ENCODE peak calls at places on chromosome X, in six cellular contexts. A, S, F, U, E and Y are unnamed samples.

GRCh38 chrX:96432647-96433046 is 252.0 kb upstream of the DIAPH2 start:
- DNase-seq in A (no peak), S (no peak), F (no peak), U (no peak), E (no peak), Y (no peak)

GRCh38 chrX:124699876-124700275 is 353.5 kb downstream of the SH2D1A start:
- DNase-seq in A (no peak), S (no peak), F (no peak), U (no peak), E (no peak), Y (no peak)

GRCh38 chrX:56319165-56319564 is 87.0 kb downstream of the KLF8 start:
- DNase-seq in A (no peak), S (no peak), F (no peak), U (no peak), E (no peak), Y (no peak)

GRCh38 chrX:19791562-19791961 is 95.8 kb downstream of the SH3KBP1 start:
- DNase-seq in A (no peak), S (no peak), F (no peak), U (no peak), E (no peak), Y (no peak)

GRCh38 chrX:39725928-39726619 is 371.7 kb downstream of the BCOR start:
- DNase-seq in A (no peak), S (no peak), F (no peak), U (no peak), E (no peak), Y (no peak)

GRCh38 chrX:131626681-131627296 is 82.9 kb downstream of the OR13H1 start:
- DNase-seq in A (peak; percentile 1), S (no peak), F (no peak), U (no peak), E (peak; percentile 6), Y (no peak)

GRCh38 chrX:65534450-65535292 is at the start of gene LAS1L:
- DNase-seq in A (peak; percentile 90), S (peak; percentile 91), F (peak; percentile 88), U (peak; percentile 89), E (peak; percentile 95), Y (peak; percentile 92)

GRCh38 chrX:30060718-30061117 is 154.6 kb upstream of the MAGEB2 start:
- DNase-seq in A (peak; percentile 6), S (no peak), F (no peak), U (no peak), E (no peak), Y (peak; percentile 5)

GRCh38 chrX:39888730-39889129 is 209.0 kb downstream of the BCOR start:
- DNase-seq in A (no peak), S (no peak), F (no peak), U (no peak), E (no peak), Y (no peak)

GRCh38 chrX:111837226-111837625 is 38.8 kb upstream of the TRPC5OS start:
- DNase-seq in A (no peak), S (no peak), F (no peak), U (no peak), E (no peak), Y (no peak)

GRCh38 chrX:46044486-46044885 is 500.7 kb downstream of the ZNF674 start:
- DNase-seq in A (no peak), S (no peak), F (no peak), U (no peak), E (no peak), Y (no peak)

GRCh38 chrX:13689519-13690211 is 737 bp downstream of the RAB9A start:
- DNase-seq in A (no peak), S (no peak), F (no peak), U (no peak), E (peak; percentile 42), Y (no peak)

GRCh38 chrX:71227370-71228062 is 4.5 kb downstream of the GJB1 start:
- DNase-seq in A (no peak), S (no peak), F (no peak), U (peak; percentile 76), E (peak; percentile 23), Y (no peak)

GRCh38 chrX:19602866-19603620 is 87.7 kb upstream of the MAP3K15 start:
- DNase-seq in A (peak; percentile 39), S (no peak), F (no peak), U (no peak), E (peak; percentile 37), Y (no peak)

GRCh38 chrX:29397506-29397905 is 810.3 kb downstream of the IL1RAPL1 start:
- DNase-seq in A (no peak), S (no peak), F (no peak), U (no peak), E (no peak), Y (no peak)

GRCh38 chrX:16882188-16882587 is 12.0 kb upstream of the RBBP7 start:
- DNase-seq in A (no peak), S (no peak), F (no peak), U (no peak), E (peak; percentile 37), Y (no peak)

GRCh38 chrX:53223068-53223693 is 1.8 kb downstream of the KDM5C start:
- DNase-seq in A (no peak), S (no peak), F (no peak), U (no peak), E (peak; percentile 30), Y (no peak)

GRCh38 chrX:49838374-49838773 is 9.3 kb downstream of the PAGE4 start:
- DNase-seq in A (peak; percentile 16), S (no peak), F (no peak), U (peak; percentile 37), E (peak; percentile 35), Y (peak; percentile 16)

GRCh38 chrX:107856289-107856688 is 30.6 kb downstream of the MID2 start:
- DNase-seq in A (no peak), S (no peak), F (no peak), U (no peak), E (no peak), Y (no peak)

GRCh38 chrX:123962006-123962485 is 540 bp downstream of the STAG2 start:
- DNase-seq in A (peak; percentile 24), S (no peak), F (no peak), U (no peak), E (peak; percentile 76), Y (no peak)

GRCh38 chrX:74349387-74349786 is 45.4 kb downstream of the ZCCHC13 start:
- DNase-seq in A (peak; percentile 6), S (no peak), F (no peak), U (peak; percentile 3), E (no peak), Y (no peak)

GRCh38 chrX:110317079-110317819 is 636 bp downstream of the AMMECR1 start:
- DNase-seq in A (no peak), S (no peak), F (no peak), U (no peak), E (peak; percentile 41), Y (no peak)

GRCh38 chrX:22748093-22748999 is 251.4 kb upstream of the DDX53 start:
- DNase-seq in A (peak; percentile 19), S (no peak), F (peak; percentile 9), U (peak; percentile 13), E (peak; percentile 32), Y (peak; percentile 9)

GRCh38 chrX:132858018-132858417 is 100.4 kb downstream of the HS6ST2 start:
- DNase-seq in A (no peak), S (no peak), F (no peak), U (no peak), E (no peak), Y (no peak)

GRCh38 chrX:40173662-40174593 is 76.2 kb upstream of the BCOR start:
- DNase-seq in A (peak; percentile 72), S (no peak), F (no peak), U (peak; percentile 76), E (peak; percentile 55), Y (no peak)

GRCh38 chrX:130851569-130851968 is 51.4 kb downstream of the ENOX2 start:
- DNase-seq in A (no peak), S (no peak), F (no peak), U (no peak), E (no peak), Y (no peak)

GRCh38 chrX:136778914-136779313 is 1.8 kb downstream of the ARHGEF6 start:
- DNase-seq in A (no peak), S (no peak), F (no peak), U (no peak), E (no peak), Y (no peak)

GRCh38 chrX:136779346-136779781 is 1.4 kb downstream of the ARHGEF6 start:
- DNase-seq in A (no peak), S (peak; percentile 32), F (no peak), U (no peak), E (no peak), Y (no peak)

GRCh38 chrX:136781180-136781797 is 557 bp upstream of the ARHGEF6 start:
- DNase-seq in A (no peak), S (no peak), F (no peak), U (no peak), E (no peak), Y (no peak)

GRCh38 chrX:136780241-136780640 is 491 bp downstream of the ARHGEF6 start:
- DNase-seq in A (no peak), S (no peak), F (no peak), U (no peak), E (no peak), Y (no peak)

GRCh38 chrX:136780738-136781137 is at the start of gene ARHGEF6:
- DNase-seq in A (no peak), S (no peak), F (no peak), U (no peak), E (peak; percentile 27), Y (no peak)
- H3K9ac ChIP-seq in A (no peak within 1 kb of the TSS), S (peak within 1 kb of the TSS; percentile 16), F (no peak within 1 kb of the TSS), U (no peak within 1 kb of the TSS), E (no peak within 1 kb of the TSS), Y (no peak within 1 kb of the TSS)

GRCh38 chrX:77961063-77961462 is 8.4 kb downstream of the PGAM4 start:
- DNase-seq in A (no peak), S (no peak), F (no peak), U (no peak), E (no peak), Y (no peak)
- TF ChIP-seq ZNF274 in A (no peak), S (no peak), F (no peak), U (no peak), E (no peak), Y (no peak)

DNA sequence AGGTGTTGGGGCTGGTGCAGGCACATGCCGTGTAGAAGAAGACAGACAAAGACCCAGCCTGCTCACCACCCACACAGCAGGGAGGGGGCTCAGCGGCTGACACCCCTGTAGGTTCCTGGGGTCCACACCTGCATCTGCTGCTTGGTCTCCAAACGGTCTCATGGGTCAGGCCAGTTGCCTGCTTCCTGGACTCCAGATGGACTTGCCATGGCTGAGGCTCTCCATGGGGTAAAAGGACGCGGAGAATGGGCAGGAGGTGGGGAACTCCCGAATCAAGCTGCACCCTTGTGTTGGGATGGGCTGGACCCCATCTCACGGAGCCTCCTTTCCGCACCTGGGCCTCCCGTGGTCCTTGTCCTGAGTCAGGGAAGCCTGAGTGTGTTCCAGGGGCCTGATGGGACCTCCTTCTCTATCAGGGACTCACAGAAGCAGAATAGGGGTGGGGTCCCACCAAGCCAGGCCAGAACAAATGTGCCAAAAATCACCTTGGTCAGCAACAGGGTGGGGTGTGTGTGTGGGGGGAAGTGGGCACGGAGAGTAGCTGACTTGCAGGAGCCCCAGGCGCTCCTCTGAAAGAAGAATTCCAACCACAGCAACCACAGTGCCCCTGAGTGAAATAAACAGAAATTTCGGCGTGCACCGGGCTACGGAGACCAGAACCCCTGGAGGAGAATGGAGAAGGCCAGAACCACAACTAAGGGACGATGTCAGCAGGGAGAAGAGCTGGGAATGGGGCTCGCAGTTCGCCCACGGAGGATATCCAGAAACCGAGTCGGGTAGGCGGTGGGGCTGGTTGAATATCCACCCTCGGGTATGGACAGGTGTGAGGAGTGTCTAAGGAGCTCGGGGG is 11.8 kb upstream of the ASMTL start:
- DNase-seq in A (no peak), S (no peak), F (no peak), U (no peak), E (no peak), Y (no peak)
- H3K9ac ChIP-seq in A (no peak overlapping the region), S (no peak overlapping the region), F (no peak overlapping the region), U (no peak overlapping the region), E (no peak overlapping the region), Y (no peak overlapping the region)

GRCh38 chrX:776061-776460 is 145.5 kb downstream of the SHOX start:
- DNase-seq in A (no peak), S (no peak), F (no peak), U (no peak), E (no peak), Y (no peak)
- TF ChIP-seq ZNF274 in A (no peak), S (no peak), F (no peak), U (no peak), E (no peak), Y (no peak)